ENCODE peak calls at places on chromosomes 2 and 18, in five cellular contexts. K, F, Z, O and R are unnamed samples.

GRCh38 chr2:152028182-152028862 is 70.5 kb downstream of the CACNB4 start:
- DNase-seq in O (peak), Z (no peak), F (no peak), K (no peak), R (no peak)

GRCh38 chr18:34352385-34353163 is 127.9 kb upstream of the NOL4 start:
- DNase-seq in Z (no peak), K (no peak), O (no peak), F (no peak), R (no peak)

GRCh38 chr2:20992201-20992711 is 51.6 kb downstream of the APOB start:
- DNase-seq in K (no peak), Z (peak), O (no peak), F (no peak), R (no peak)

GRCh38 chr18:36672437-36673344 is 156.1 kb downstream of the TPGS2 start:
- DNase-seq in O (peak), K (no peak), F (no peak), Z (no peak), R (no peak)

GRCh38 chr2:237546040-237546875 is 20.1 kb upstream of the PRLH start:
- DNase-seq in K (no peak), O (no peak), Z (peak), F (no peak), R (no peak)

GRCh38 chr18:46237891-46238290 is 133.7 kb downstream of the HAUS1 start:
- DNase-seq in K (no peak), O (no peak), Z (no peak), F (no peak), R (no peak)

GRCh38 chr2:135152361-135152760 is 100.3 kb downstream of the RAB3GAP1 start:
- DNase-seq in Z (no peak), O (no peak), F (no peak), K (no peak), R (no peak)

GRCh38 chr2:165239230-165239629 is at the start of gene SCN2A:
- DNase-seq in Z (no peak), K (no peak), F (no peak), O (peak), R (peak)

GRCh38 chr2:223837290-223838061 is at the start of gene AP1S3:
- DNase-seq in K (peak), F (peak), Z (peak), O (peak), R (no peak)

GRCh38 chr2:176419591-176420071 is 150.4 kb downstream of the MTX2 start:
- DNase-seq in K (no peak), Z (no peak), F (no peak), O (peak), R (no peak)

GRCh38 chr2:222424729-222425671 is 657 bp downstream of the SGPP2 start:
- DNase-seq in Z (no peak), O (no peak), F (peak), K (no peak), R (no peak)

GRCh38 chr2:211730215-211730614 is 808.4 kb downstream of the ERBB4 start:
- DNase-seq in K (no peak), Z (no peak), F (no peak), O (no peak), R (no peak)

GRCh38 chr2:164605295-164605694 is 16.0 kb downstream of the GRB14 start:
- DNase-seq in K (no peak), O (no peak), F (no peak), Z (no peak), R (no peak)

GRCh38 chr2:67858886-67859285 is 203.9 kb downstream of the C1D start:
- DNase-seq in K (no peak), O (no peak), Z (no peak), F (no peak), R (no peak)